ENCODE peak calls at places on chromosome 16, in four cellular contexts. X is cardiac fibroblast; T is effector memory CD4-positive, alpha-beta T cell; N is HFF-Myc. Y is an unnamed sample.

GRCh38 chr16:75188832-75189477 is 18.0 kb downstream of the CTRB2 start:
- DNase-seq in X (no peak), T (no peak), N (no peak), Y (no peak)

GRCh38 chr16:86798247-86799041 is 220.1 kb downstream of the FOXL1 start:
- DNase-seq in X (no peak), T (no peak), N (no peak), Y (no peak)

GRCh38 chr16:86051376-86052114 is 152.6 kb downstream of the IRF8 start:
- DNase-seq in T (no peak), N (no peak), X (no peak), Y (no peak)

GRCh38 chr16:56812884-56813283 is 52.1 kb upstream of the SLC12A3 start:
- DNase-seq in T (no peak), N (no peak), X (peak; percentile 38), Y (no peak)

GRCh38 chr16:12057276-12057675 is 80.7 kb downstream of the SNX29 start:
- DNase-seq in N (no peak), X (peak; percentile 68), T (no peak), Y (no peak)

GRCh38 chr16:85935957-85936760 is 37.2 kb downstream of the IRF8 start:
- DNase-seq in T (peak; percentile 55), X (no peak), N (no peak), Y (peak; percentile 80)

GRCh38 chr16:28925386-28926228 is 569 bp upstream of the RABEP2 start:
- DNase-seq in N (peak; percentile 57), T (peak; percentile 67), X (peak; percentile 84), Y (peak; percentile 82)

GRCh38 chr16:3481696-3482658 is 13.3 kb downstream of the C16orf90 start:
- DNase-seq in T (no peak), X (no peak), N (no peak), Y (no peak)

GRCh38 chr16:14510939-14511797 is 118.9 kb downstream of the PARN start:
- DNase-seq in N (no peak), T (no peak), X (peak; percentile 72), Y (no peak)

GRCh38 chr16:14151256-14152030 is 80.3 kb downstream of the MRTFB start:
- DNase-seq in X (peak; percentile 72), N (no peak), T (no peak), Y (no peak)

GRCh38 chr16:28538733-28539596 is at the start of gene NUPR1:
- DNase-seq in N (peak; percentile 85), X (peak; percentile 99), T (no peak), Y (no peak)

GRCh38 chr16:83994087-83994486 is 26.0 kb downstream of the NECAB2 start:
- DNase-seq in T (no peak), X (peak; percentile 90), N (peak; percentile 39), Y (peak; percentile 60)

GRCh38 chr16:69327585-69328310 is 2.6 kb downstream of the PDF start:
- DNase-seq in X (no peak), N (no peak), T (no peak), Y (no peak)
- H3K4me3 ChIP-seq in X (no peak overlapping the region), N (peak overlapping the region; percentile 86), T (no peak overlapping the region), Y (no peak overlapping the region)

GRCh38 chr16:89359296-89360147 is 130.8 kb downstream of the ANKRD11 start:
- DNase-seq in T (no peak), X (peak; percentile 49), N (no peak), Y (no peak)
- H3K4me3 ChIP-seq in T (no peak overlapping the region), X (no peak overlapping the region), N (no peak overlapping the region), Y (peak overlapping the region; percentile 39)

GRCh38 chr16:800834-801488 is 427 bp upstream of the GNG13 start:
- DNase-seq in X (no peak), N (no peak), T (no peak), Y (no peak)
- H3K4me3 ChIP-seq in X (no peak overlapping the region), N (no peak overlapping the region), T (no peak overlapping the region), Y (no peak overlapping the region)

DNA sequence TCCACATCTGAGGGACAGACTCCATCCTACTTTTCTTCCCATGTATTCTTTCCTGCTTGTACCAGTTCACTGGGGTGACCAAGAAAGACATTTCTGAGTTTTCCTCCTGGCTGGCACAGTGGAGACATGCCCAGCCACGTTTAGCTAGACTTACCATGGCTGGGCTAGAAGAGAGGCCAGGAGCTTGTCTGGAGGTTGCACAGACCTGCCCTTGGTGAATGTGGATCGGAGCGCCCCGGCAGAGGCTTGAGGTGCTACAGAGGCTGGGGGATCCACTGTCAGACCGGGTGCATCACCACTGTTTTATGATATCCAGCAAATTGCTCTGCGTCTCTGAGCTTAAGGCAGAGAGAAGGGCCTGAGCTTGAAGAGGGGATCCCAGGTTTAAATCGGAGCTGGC is 3.5 kb downstream of the IL4R start:
- DNase-seq in N (no peak), T (no peak), X (no peak), Y (no peak)
- H3K4me3 ChIP-seq in N (no peak overlapping the region), T (peak overlapping the region; percentile 31), X (no peak overlapping the region), Y (no peak overlapping the region)

GRCh38 chr16:88772871-88773811 is 11.9 kb downstream of the PIEZO1 start:
- DNase-seq in N (peak; percentile 86), T (no peak), X (peak; percentile 87), Y (no peak)

GRCh38 chr16:88771294-88771772 is 13.7 kb downstream of the PIEZO1 start:
- DNase-seq in T (no peak), X (no peak), N (no peak), Y (no peak)

GRCh38 chr16:88769617-88770458 is 15.2 kb downstream of the PIEZO1 start:
- DNase-seq in X (no peak), T (no peak), N (no peak), Y (no peak)

GRCh38 chr16:88768041-88768876 is 16.8 kb downstream of the PIEZO1 start:
- DNase-seq in N (no peak), X (peak; percentile 88), T (no peak), Y (no peak)

GRCh38 chr16:88770459-88771293 is 14.3 kb downstream of the PIEZO1 start:
- DNase-seq in X (peak; percentile 66), N (no peak), T (no peak), Y (no peak)
- H3K4me3 ChIP-seq in X (no peak overlapping the region), N (no peak overlapping the region), T (no peak overlapping the region), Y (no peak overlapping the region)